ENCODE peak calls at places on chromosomes 12 and 14, in seven cellular contexts. J is frontal cortex, B is caudate nucleus, F is NCI-H82, G is GM03348, O is NCI-H510A, E is Kasumi-1. Y is an unnamed sample.

GRCh38 chr12:9721394-9722092 is 11.4 kb downstream of the CLECL1 start:
- DNase-seq in O (no peak), F (no peak), G (peak), E (no peak), J (no peak), B (no peak), Y (peak)

GRCh38 chr14:69291891-69292586 is 32.1 kb downstream of the GALNT16 start:
- DNase-seq in B (no peak), F (no peak), J (no peak), O (no peak), E (no peak), G (no peak), Y (no peak)

GRCh38 chr12:6551063-6551461 is 4.8 kb downstream of the IFFO1 start:
- DNase-seq in E (no peak), G (peak), O (no peak), J (peak), B (no peak), F (no peak), Y (no peak)

GRCh38 chr14:105974902-105975301 is 448.5 kb downstream of the TMEM121 start:
- DNase-seq in E (peak), F (peak), O (no peak), J (no peak), G (no peak), B (no peak), Y (no peak)

GRCh38 chr12:25482637-25483036 is 70.4 kb downstream of the LMNTD1 start:
- DNase-seq in F (peak), J (no peak), G (peak), O (no peak), B (no peak), E (no peak), Y (no peak)

GRCh38 chr12:56877195-56878009 is 56.8 kb downstream of the SDR9C7 start:
- DNase-seq in G (no peak), J (no peak), O (no peak), B (no peak), E (peak), F (no peak), Y (no peak)

GRCh38 chr14:68682166-68683103 is 110.4 kb downstream of the ZFP36L1 start:
- DNase-seq in B (no peak), E (peak), F (peak), G (peak), O (no peak), J (peak), Y (no peak)

GRCh38 chr12:49259452-49259851 is 5.4 kb upstream of the TUBA1C start:
- DNase-seq in O (no peak), J (no peak), G (no peak), F (no peak), B (no peak), E (no peak), Y (no peak)

GRCh38 chr14:71891970-71892369 is 40.3 kb upstream of the RGS6 start:
- DNase-seq in O (no peak), F (no peak), B (no peak), J (no peak), E (no peak), G (no peak), Y (no peak)

GRCh38 chr14:100030441-100031153 is 34.6 kb upstream of the EVL start:
- DNase-seq in J (no peak), F (no peak), B (no peak), G (peak), E (no peak), O (no peak), Y (no peak)

GRCh38 chr12:114809132-114809531 is 125.2 kb upstream of the TBX3 start:
- DNase-seq in F (no peak), E (no peak), J (no peak), G (no peak), O (no peak), B (no peak), Y (no peak)

GRCh38 chr12:91687052-91688017 is 458.3 kb downstream of the BTG1 start:
- DNase-seq in J (no peak), O (no peak), G (no peak), E (peak), B (no peak), F (no peak), Y (no peak)

GRCh38 chr14:94753067-94753466 is 16.8 kb downstream of the GSC start:
- DNase-seq in J (no peak), B (no peak), O (no peak), E (no peak), G (no peak), F (no peak), Y (no peak)

GRCh38 chr12:79891506-79892162 is 43.3 kb downstream of the PPP1R12A start:
- DNase-seq in B (no peak), E (no peak), F (no peak), G (no peak), O (no peak), J (no peak), Y (no peak)

GRCh38 chr12:573226-573625 is 90.0 kb downstream of the NINJ2 start:
- DNase-seq in G (no peak), F (no peak), O (no peak), B (no peak), J (no peak), E (no peak), Y (no peak)

GRCh38 chr12:92778525-92778924 is 75.7 kb downstream of the PLEKHG7 start:
- DNase-seq in G (no peak), B (no peak), F (no peak), O (no peak), E (no peak), J (no peak), Y (no peak)

GRCh38 chr14:45249847-45250575 is 3.0 kb downstream of the MIS18BP1 start:
- DNase-seq in O (no peak), G (peak), J (no peak), E (peak), B (no peak), F (no peak), Y (no peak)

GRCh38 chr12:12486661-12487240 is 75.9 kb downstream of the DUSP16 start:
- DNase-seq in F (no peak), O (no peak), J (no peak), B (no peak), G (no peak), E (no peak), Y (no peak)

GRCh38 chr14:91573894-91574837 is 64.1 kb upstream of the PPP4R3A start:
- DNase-seq in F (peak), O (peak), B (peak), J (no peak), E (peak), G (peak), Y (peak)

GRCh38 chr14:35402323-35403084 is 2.0 kb downstream of the NFKBIA start:
- DNase-seq in O (no peak), F (no peak), J (no peak), G (no peak), B (no peak), E (no peak), Y (no peak)

GRCh38 chr12:75714462-75715322 is 203.3 kb upstream of the KRR1 start:
- DNase-seq in E (no peak), F (no peak), G (no peak), O (no peak), J (no peak), B (no peak), Y (no peak)

GRCh38 chr14:77046706-77047105 is 18.2 kb upstream of the IRF2BPL start:
- DNase-seq in J (no peak), O (no peak), E (no peak), G (no peak), B (no peak), F (no peak), Y (peak)

GRCh38 chr14:53551862-53552261 is 398.7 kb upstream of the DDHD1 start:
- DNase-seq in F (no peak), O (no peak), G (no peak), B (no peak), E (no peak), J (no peak), Y (no peak)

GRCh38 chr12:114447274-114447716 is 41.4 kb upstream of the TBX5 start:
- DNase-seq in G (no peak), F (no peak), E (no peak), B (no peak), O (no peak), J (no peak), Y (no peak)